ENCODE peak calls at places on chromosome 16, in five cellular contexts. One of them, this sample, is unnamed.

GRCh38 chr16:82715160-82715559 is 88.4 kb downstream of the CDH13 start:
- DNase-seq in AG09309: no peak
- DNase-seq in NCI-H1694: no peak
- DNase-seq in COR-L47: no peak
- DNase-seq in stimulated activated CD4-positive, alpha-beta T cell treated with anti-CD3 and anti-CD28 coated beads, Interleukin-2, amount 100 ng/mL, for 48 hours: no peak
- DNase-seq in this sample: no peak

GRCh38 chr16:56767018-56767417 is 37.1 kb downstream of the NUP93 start:
- DNase-seq in AG09309: no peak
- DNase-seq in NCI-H1694: no peak
- DNase-seq in COR-L47: no peak
- DNase-seq in stimulated activated CD4-positive, alpha-beta T cell treated with anti-CD3 and anti-CD28 coated beads, Interleukin-2, amount 100 ng/mL, for 48 hours: no peak
- DNase-seq in this sample: no peak

GRCh38 chr16:56609463-56609921 is 1.1 kb downstream of the MT2A start:
- DNase-seq in AG09309: peak
- DNase-seq in NCI-H1694: peak
- DNase-seq in COR-L47: peak
- DNase-seq in stimulated activated CD4-positive, alpha-beta T cell treated with anti-CD3 and anti-CD28 coated beads, Interleukin-2, amount 100 ng/mL, for 48 hours: peak
- DNase-seq in this sample: no peak

GRCh38 chr16:83720981-83721380 is 86.8 kb upstream of the HSBP1 start:
- DNase-seq in AG09309: no peak
- DNase-seq in NCI-H1694: no peak
- DNase-seq in COR-L47: no peak
- DNase-seq in stimulated activated CD4-positive, alpha-beta T cell treated with anti-CD3 and anti-CD28 coated beads, Interleukin-2, amount 100 ng/mL, for 48 hours: no peak
- DNase-seq in this sample: no peak

GRCh38 chr16:87108941-87109340 is 208.3 kb downstream of the C16orf95 start:
- DNase-seq in AG09309: no peak
- DNase-seq in NCI-H1694: no peak
- DNase-seq in COR-L47: no peak
- DNase-seq in stimulated activated CD4-positive, alpha-beta T cell treated with anti-CD3 and anti-CD28 coated beads, Interleukin-2, amount 100 ng/mL, for 48 hours: no peak
- DNase-seq in this sample: no peak

GRCh38 chr16:47687694-47688093 is 226.6 kb downstream of the PHKB start:
- DNase-seq in AG09309: no peak
- DNase-seq in NCI-H1694: no peak
- DNase-seq in COR-L47: no peak
- DNase-seq in stimulated activated CD4-positive, alpha-beta T cell treated with anti-CD3 and anti-CD28 coated beads, Interleukin-2, amount 100 ng/mL, for 48 hours: no peak
- DNase-seq in this sample: no peak

GRCh38 chr16:68259007-68259406 is 5.3 kb upstream of the SLC7A6 start:
- DNase-seq in AG09309: no peak
- DNase-seq in NCI-H1694: no peak
- DNase-seq in COR-L47: no peak
- DNase-seq in stimulated activated CD4-positive, alpha-beta T cell treated with anti-CD3 and anti-CD28 coated beads, Interleukin-2, amount 100 ng/mL, for 48 hours: no peak
- DNase-seq in this sample: no peak

GRCh38 chr16:8849411-8850011 is 19.3 kb downstream of the CARHSP1 start:
- DNase-seq in AG09309: no peak
- DNase-seq in NCI-H1694: no peak
- DNase-seq in COR-L47: no peak
- DNase-seq in stimulated activated CD4-positive, alpha-beta T cell treated with anti-CD3 and anti-CD28 coated beads, Interleukin-2, amount 100 ng/mL, for 48 hours: no peak
- DNase-seq in this sample: no peak

GRCh38 chr16:70740919-70741778 is 55.3 kb upstream of the MTSS2 start:
- DNase-seq in AG09309: peak
- DNase-seq in NCI-H1694: no peak
- DNase-seq in COR-L47: no peak
- DNase-seq in stimulated activated CD4-positive, alpha-beta T cell treated with anti-CD3 and anti-CD28 coated beads, Interleukin-2, amount 100 ng/mL, for 48 hours: no peak
- DNase-seq in this sample: no peak

GRCh38 chr16:25109643-25110042 is 1.9 kb upstream of the LCMT1 start:
- DNase-seq in AG09309: peak
- DNase-seq in NCI-H1694: no peak
- DNase-seq in COR-L47: no peak
- DNase-seq in stimulated activated CD4-positive, alpha-beta T cell treated with anti-CD3 and anti-CD28 coated beads, Interleukin-2, amount 100 ng/mL, for 48 hours: no peak
- DNase-seq in this sample: no peak

GRCh38 chr16:53131363-53132071 is 76.7 kb downstream of the CHD9 start:
- DNase-seq in AG09309: no peak
- DNase-seq in NCI-H1694: no peak
- DNase-seq in COR-L47: peak
- DNase-seq in stimulated activated CD4-positive, alpha-beta T cell treated with anti-CD3 and anti-CD28 coated beads, Interleukin-2, amount 100 ng/mL, for 48 hours: peak
- DNase-seq in this sample: peak

GRCh38 chr16:5015351-5015750 is 18.4 kb downstream of the NAGPA start:
- DNase-seq in AG09309: no peak
- DNase-seq in NCI-H1694: no peak
- DNase-seq in COR-L47: no peak
- DNase-seq in stimulated activated CD4-positive, alpha-beta T cell treated with anti-CD3 and anti-CD28 coated beads, Interleukin-2, amount 100 ng/mL, for 48 hours: no peak
- DNase-seq in this sample: no peak

GRCh38 chr16:2365895-2366294 is 25.4 kb upstream of the ABCA3 start:
- DNase-seq in AG09309: peak
- DNase-seq in NCI-H1694: no peak
- DNase-seq in COR-L47: no peak
- DNase-seq in stimulated activated CD4-positive, alpha-beta T cell treated with anti-CD3 and anti-CD28 coated beads, Interleukin-2, amount 100 ng/mL, for 48 hours: no peak
- DNase-seq in this sample: no peak

GRCh38 chr16:80831039-80831438 is 26.6 kb upstream of the CDYL2 start:
- DNase-seq in AG09309: no peak
- DNase-seq in NCI-H1694: no peak
- DNase-seq in COR-L47: no peak
- DNase-seq in stimulated activated CD4-positive, alpha-beta T cell treated with anti-CD3 and anti-CD28 coated beads, Interleukin-2, amount 100 ng/mL, for 48 hours: no peak
- DNase-seq in this sample: no peak

GRCh38 chr16:30567991-30568638 is 3.4 kb downstream of the ZNF688 start:
- DNase-seq in AG09309: peak
- DNase-seq in NCI-H1694: no peak
- DNase-seq in COR-L47: no peak
- DNase-seq in stimulated activated CD4-positive, alpha-beta T cell treated with anti-CD3 and anti-CD28 coated beads, Interleukin-2, amount 100 ng/mL, for 48 hours: no peak
- DNase-seq in this sample: no peak

GRCh38 chr16:86575754-86576557 is 2.4 kb upstream of the FOXL1 start:
- DNase-seq in AG09309: peak
- DNase-seq in NCI-H1694: no peak
- DNase-seq in COR-L47: peak
- DNase-seq in stimulated activated CD4-positive, alpha-beta T cell treated with anti-CD3 and anti-CD28 coated beads, Interleukin-2, amount 100 ng/mL, for 48 hours: peak
- DNase-seq in this sample: peak

GRCh38 chr16:48194828-48195566 is 39.2 kb upstream of the ABCC12 start:
- DNase-seq in AG09309: no peak
- DNase-seq in NCI-H1694: peak
- DNase-seq in COR-L47: peak
- DNase-seq in stimulated activated CD4-positive, alpha-beta T cell treated with anti-CD3 and anti-CD28 coated beads, Interleukin-2, amount 100 ng/mL, for 48 hours: no peak
- DNase-seq in this sample: no peak

GRCh38 chr16:82655315-82655714 is 28.5 kb downstream of the CDH13 start:
- DNase-seq in AG09309: peak
- DNase-seq in NCI-H1694: no peak
- DNase-seq in COR-L47: no peak
- DNase-seq in stimulated activated CD4-positive, alpha-beta T cell treated with anti-CD3 and anti-CD28 coated beads, Interleukin-2, amount 100 ng/mL, for 48 hours: peak
- DNase-seq in this sample: no peak

GRCh38 chr16:24360936-24361335 is 104.8 kb downstream of the CACNG3 start:
- DNase-seq in AG09309: no peak
- DNase-seq in NCI-H1694: no peak
- DNase-seq in COR-L47: no peak
- DNase-seq in stimulated activated CD4-positive, alpha-beta T cell treated with anti-CD3 and anti-CD28 coated beads, Interleukin-2, amount 100 ng/mL, for 48 hours: no peak
- DNase-seq in this sample: no peak

GRCh38 chr16:69761983-69762842 is at the start of gene WWP2:
- DNase-seq in AG09309: no peak
- DNase-seq in NCI-H1694: peak
- DNase-seq in COR-L47: peak
- DNase-seq in stimulated activated CD4-positive, alpha-beta T cell treated with anti-CD3 and anti-CD28 coated beads, Interleukin-2, amount 100 ng/mL, for 48 hours: peak
- DNase-seq in this sample: peak

GRCh38 chr16:29170393-29171239 is 185.8 kb downstream of the LAT start:
- DNase-seq in AG09309: no peak
- DNase-seq in NCI-H1694: peak
- DNase-seq in COR-L47: no peak
- DNase-seq in stimulated activated CD4-positive, alpha-beta T cell treated with anti-CD3 and anti-CD28 coated beads, Interleukin-2, amount 100 ng/mL, for 48 hours: no peak
- DNase-seq in this sample: no peak

GRCh38 chr16:49967012-49967559 is 57.9 kb upstream of the CNEP1R1 start:
- DNase-seq in AG09309: no peak
- DNase-seq in NCI-H1694: no peak
- DNase-seq in COR-L47: no peak
- DNase-seq in stimulated activated CD4-positive, alpha-beta T cell treated with anti-CD3 and anti-CD28 coated beads, Interleukin-2, amount 100 ng/mL, for 48 hours: no peak
- DNase-seq in this sample: no peak

GRCh38 chr16:67246081-67246944 is 968 bp downstream of the FHOD1 start:
- DNase-seq in AG09309: peak
- DNase-seq in NCI-H1694: peak
- DNase-seq in COR-L47: peak
- DNase-seq in stimulated activated CD4-positive, alpha-beta T cell treated with anti-CD3 and anti-CD28 coated beads, Interleukin-2, amount 100 ng/mL, for 48 hours: no peak
- DNase-seq in this sample: peak

GRCh38 chr16:30997887-30998711 is 12.3 kb downstream of the STX1B start:
- DNase-seq in AG09309: no peak
- DNase-seq in NCI-H1694: no peak
- DNase-seq in COR-L47: no peak
- DNase-seq in stimulated activated CD4-positive, alpha-beta T cell treated with anti-CD3 and anti-CD28 coated beads, Interleukin-2, amount 100 ng/mL, for 48 hours: no peak
- DNase-seq in this sample: no peak

GRCh38 chr16:8346291-8346690 is 244.0 kb downstream of the TMEM114 start:
- DNase-seq in AG09309: no peak
- DNase-seq in NCI-H1694: no peak
- DNase-seq in COR-L47: no peak
- DNase-seq in stimulated activated CD4-positive, alpha-beta T cell treated with anti-CD3 and anti-CD28 coated beads, Interleukin-2, amount 100 ng/mL, for 48 hours: no peak
- DNase-seq in this sample: peak

GRCh38 chr16:67431805-67432476 is 1.0 kb downstream of the HSD11B2 start:
- DNase-seq in AG09309: no peak
- DNase-seq in NCI-H1694: no peak
- DNase-seq in COR-L47: peak
- DNase-seq in stimulated activated CD4-positive, alpha-beta T cell treated with anti-CD3 and anti-CD28 coated beads, Interleukin-2, amount 100 ng/mL, for 48 hours: no peak
- DNase-seq in this sample: peak

GRCh38 chr16:66357523-66357928 is 9.0 kb upstream of the CDH5 start:
- DNase-seq in AG09309: peak
- DNase-seq in NCI-H1694: peak
- DNase-seq in COR-L47: peak
- DNase-seq in stimulated activated CD4-positive, alpha-beta T cell treated with anti-CD3 and anti-CD28 coated beads, Interleukin-2, amount 100 ng/mL, for 48 hours: peak
- DNase-seq in this sample: no peak

GRCh38 chr16:75319513-75320401 is 68.3 kb upstream of the BCAR1 start:
- DNase-seq in AG09309: peak
- DNase-seq in NCI-H1694: no peak
- DNase-seq in COR-L47: no peak
- DNase-seq in stimulated activated CD4-positive, alpha-beta T cell treated with anti-CD3 and anti-CD28 coated beads, Interleukin-2, amount 100 ng/mL, for 48 hours: no peak
- DNase-seq in this sample: no peak

GRCh38 chr16:13070268-13070667 is 168.9 kb downstream of the SHISA9 start:
- DNase-seq in AG09309: no peak
- DNase-seq in NCI-H1694: no peak
- DNase-seq in COR-L47: no peak
- DNase-seq in stimulated activated CD4-positive, alpha-beta T cell treated with anti-CD3 and anti-CD28 coated beads, Interleukin-2, amount 100 ng/mL, for 48 hours: no peak
- DNase-seq in this sample: no peak

GRCh38 chr16:73093146-73094144 is 45.5 kb upstream of the ZFHX3 start:
- DNase-seq in AG09309: no peak
- DNase-seq in NCI-H1694: no peak
- DNase-seq in COR-L47: no peak
- DNase-seq in stimulated activated CD4-positive, alpha-beta T cell treated with anti-CD3 and anti-CD28 coated beads, Interleukin-2, amount 100 ng/mL, for 48 hours: no peak
- DNase-seq in this sample: no peak

GRCh38 chr16:69217433-69217832 is 30.5 kb downstream of the SNTB2 start:
- DNase-seq in AG09309: no peak
- DNase-seq in NCI-H1694: no peak
- DNase-seq in COR-L47: no peak
- DNase-seq in stimulated activated CD4-positive, alpha-beta T cell treated with anti-CD3 and anti-CD28 coated beads, Interleukin-2, amount 100 ng/mL, for 48 hours: no peak
- DNase-seq in this sample: no peak

GRCh38 chr16:3950343-3951193 is 70.1 kb upstream of the CREBBP start:
- DNase-seq in AG09309: peak
- DNase-seq in NCI-H1694: no peak
- DNase-seq in COR-L47: no peak
- DNase-seq in stimulated activated CD4-positive, alpha-beta T cell treated with anti-CD3 and anti-CD28 coated beads, Interleukin-2, amount 100 ng/mL, for 48 hours: no peak
- DNase-seq in this sample: no peak

GRCh38 chr16:85749686-85750020 is 1.2 kb downstream of the C16orf74 start:
- DNase-seq in AG09309: no peak
- DNase-seq in NCI-H1694: no peak
- DNase-seq in COR-L47: no peak
- DNase-seq in stimulated activated CD4-positive, alpha-beta T cell treated with anti-CD3 and anti-CD28 coated beads, Interleukin-2, amount 100 ng/mL, for 48 hours: no peak
- DNase-seq in this sample: no peak

GRCh38 chr16:49860593-49860992 is 4.7 kb upstream of the ZNF423 start:
- DNase-seq in AG09309: no peak
- DNase-seq in NCI-H1694: no peak
- DNase-seq in COR-L47: no peak
- DNase-seq in stimulated activated CD4-positive, alpha-beta T cell treated with anti-CD3 and anti-CD28 coated beads, Interleukin-2, amount 100 ng/mL, for 48 hours: no peak
- DNase-seq in this sample: no peak

GRCh38 chr16:57957396-57958392 is 13.2 kb downstream of the CNGB1 start:
- DNase-seq in AG09309: no peak
- DNase-seq in NCI-H1694: no peak
- DNase-seq in COR-L47: no peak
- DNase-seq in stimulated activated CD4-positive, alpha-beta T cell treated with anti-CD3 and anti-CD28 coated beads, Interleukin-2, amount 100 ng/mL, for 48 hours: no peak
- DNase-seq in this sample: no peak

GRCh38 chr16:72740346-72740745 is 307.6 kb downstream of the ZFHX3 start:
- DNase-seq in AG09309: no peak
- DNase-seq in NCI-H1694: no peak
- DNase-seq in COR-L47: no peak
- DNase-seq in stimulated activated CD4-positive, alpha-beta T cell treated with anti-CD3 and anti-CD28 coated beads, Interleukin-2, amount 100 ng/mL, for 48 hours: no peak
- DNase-seq in this sample: no peak

GRCh38 chr16:47928008-47928407 is 227.8 kb downstream of the ABCC12 start:
- DNase-seq in AG09309: no peak
- DNase-seq in NCI-H1694: no peak
- DNase-seq in COR-L47: no peak
- DNase-seq in stimulated activated CD4-positive, alpha-beta T cell treated with anti-CD3 and anti-CD28 coated beads, Interleukin-2, amount 100 ng/mL, for 48 hours: no peak
- DNase-seq in this sample: no peak

This sample was measured in progenitor cell of endocrine pancreas.